ENCODE peak calls at places on chromosomes 12 and 14, in seven cellular contexts. Q, G, Z, M, N, C and B are unnamed samples.

GRCh38 chr12:49900371-49900770 is 3.3 kb downstream of the FAIM2 start:
- DNase-seq in Q (no peak), G (no peak), Z (no peak), M (no peak), N (no peak), C (no peak), B (no peak)

GRCh38 chr14:79334272-79334671 is 877.0 kb downstream of the DIO2 start:
- DNase-seq in Q (no peak), G (no peak), Z (no peak), M (no peak), N (no peak), C (no peak), B (no peak)

GRCh38 chr14:101123639-101124525 is 220.4 kb upstream of the RTL1 start:
- DNase-seq in Q (no peak), G (no peak), Z (no peak), M (no peak), N (no peak), C (no peak), B (no peak)

GRCh38 chr12:96486751-96487150 is 2.6 kb upstream of the CFAP54 start:
- DNase-seq in Q (no peak), G (no peak), Z (no peak), M (no peak), N (no peak), C (no peak), B (no peak)

GRCh38 chr12:95630496-95630895 is 79.2 kb upstream of the USP44 start:
- DNase-seq in Q (no peak), G (no peak), Z (no peak), M (no peak), N (no peak), C (no peak), B (no peak)

GRCh38 chr12:10154145-10154496 is 17.8 kb downstream of the OLR1 start:
- DNase-seq in Q (no peak), G (no peak), Z (no peak), M (no peak), N (no peak), C (no peak), B (no peak)

GRCh38 chr12:113609692-113610469 is 138.2 kb upstream of the LHX5 start:
- DNase-seq in Q (no peak), G (peak; percentile 72), Z (no peak), M (no peak), N (no peak), C (no peak), B (no peak)

GRCh38 chr12:22287056-22287455 is 47.5 kb downstream of the ST8SIA1 start:
- DNase-seq in Q (no peak), G (no peak), Z (no peak), M (no peak), N (no peak), C (no peak), B (no peak)

GRCh38 chr12:15721716-15722115 is 67.5 kb downstream of the EPS8 start:
- DNase-seq in Q (no peak), G (no peak), Z (no peak), M (no peak), N (no peak), C (no peak), B (no peak)

GRCh38 chr12:50589650-50590435 is 85.1 kb downstream of the DIP2B start:
- DNase-seq in Q (no peak), G (no peak), Z (peak; percentile 93), M (no peak), N (no peak), C (no peak), B (no peak)

GRCh38 chr14:69269381-69269780 is 9.4 kb downstream of the GALNT16 start:
- DNase-seq in Q (no peak), G (no peak), Z (no peak), M (no peak), N (no peak), C (no peak), B (no peak)

GRCh38 chr14:63686926-63687325 is 40.9 kb downstream of the SGPP1 start:
- DNase-seq in Q (no peak), G (no peak), Z (no peak), M (no peak), N (no peak), C (no peak), B (no peak)

GRCh38 chr12:75986001-75986739 is 45.4 kb downstream of the PHLDA1 start:
- DNase-seq in Q (no peak), G (no peak), Z (no peak), M (no peak), N (no peak), C (no peak), B (no peak)

GRCh38 chr12:54139030-54139429 is 49.8 kb downstream of the SMUG1 start:
- DNase-seq in Q (peak; percentile 51), G (no peak), Z (no peak), M (no peak), N (no peak), C (no peak), B (no peak)

GRCh38 chr12:54040148-54040494 is 7.3 kb downstream of the HOXC5 start:
- DNase-seq in Q (no peak), G (no peak), Z (no peak), M (no peak), N (no peak), C (no peak), B (no peak)

GRCh38 chr12:127024791-127025190 is 1242.2 kb upstream of the TMEM132C start:
- DNase-seq in Q (no peak), G (no peak), Z (no peak), M (no peak), N (no peak), C (no peak), B (no peak)

GRCh38 chr12:116455540-116456306 is 103.5 kb upstream of the MAP1LC3B2 start:
- DNase-seq in Q (peak; percentile 96), G (no peak), Z (peak; percentile 98), M (no peak), N (no peak), C (peak; percentile 66), B (no peak)

GRCh38 chr12:94722664-94723063 is 72.3 kb upstream of the TMCC3 start:
- DNase-seq in Q (no peak), G (no peak), Z (no peak), M (no peak), N (no peak), C (no peak), B (no peak)

GRCh38 chr14:24095196-24096068 is 1.3 kb downstream of the PCK2 start:
- DNase-seq in Q (no peak), G (peak; percentile 61), Z (peak; percentile 49), M (peak; percentile 51), N (peak; percentile 36), C (peak; percentile 91), B (no peak)